ENCODE peak calls at places on chromosomes 16 and 17, in five cellular contexts. One of them, this sample, is unnamed.
A peak's percentile ranks its signal among the peaks of the same experiment; 100 is the strongest.

GRCh38 chr17:78817123-78817522 is 23.5 kb downstream of the USP36 start:
- DNase-seq in prostate gland: no peak
- DNase-seq in stomach: no peak
- DNase-seq in spleen: peak; percentile 23
- DNase-seq in sigmoid colon: no peak
- DNase-seq in this sample: no peak

GRCh38 chr17:34423978-34424813 is 61.2 kb upstream of the CCL1 start:
- DNase-seq in prostate gland: no peak
- DNase-seq in stomach: no peak
- DNase-seq in spleen: no peak
- DNase-seq in sigmoid colon: no peak
- DNase-seq in this sample: no peak

GRCh38 chr16:47716571-47716970 is 255.4 kb downstream of the PHKB start:
- DNase-seq in prostate gland: no peak
- DNase-seq in stomach: no peak
- DNase-seq in spleen: no peak
- DNase-seq in sigmoid colon: no peak
- DNase-seq in this sample: no peak

GRCh38 chr17:10126554-10127493 is 71.6 kb downstream of the GAS7 start:
- DNase-seq in prostate gland: no peak
- DNase-seq in stomach: no peak
- DNase-seq in spleen: no peak
- DNase-seq in sigmoid colon: peak; percentile 82
- DNase-seq in this sample: no peak

GRCh38 chr17:58316260-58316960 is 12.2 kb downstream of the TSPOAP1 start:
- DNase-seq in prostate gland: no peak
- DNase-seq in stomach: peak; percentile 19
- DNase-seq in spleen: peak; percentile 57
- DNase-seq in sigmoid colon: peak; percentile 56
- DNase-seq in this sample: no peak

GRCh38 chr17:17824780-17825614 is 11.8 kb downstream of the SREBF1 start:
- DNase-seq in prostate gland: no peak
- DNase-seq in stomach: no peak
- DNase-seq in spleen: no peak
- DNase-seq in sigmoid colon: peak; percentile 83
- DNase-seq in this sample: no peak

GRCh38 chr17:29379084-29379811 is 10.9 kb upstream of the TAOK1 start:
- DNase-seq in prostate gland: peak; percentile 29
- DNase-seq in stomach: no peak
- DNase-seq in spleen: no peak
- DNase-seq in sigmoid colon: no peak
- DNase-seq in this sample: no peak

GRCh38 chr16:69924041-69924775 is 26.9 kb upstream of the CLEC18A start:
- DNase-seq in prostate gland: no peak
- DNase-seq in stomach: no peak
- DNase-seq in spleen: no peak
- DNase-seq in sigmoid colon: no peak
- DNase-seq in this sample: no peak

GRCh38 chr17:15414502-15415348 is 52.7 kb downstream of the CDRT4 start:
- DNase-seq in prostate gland: no peak
- DNase-seq in stomach: no peak
- DNase-seq in spleen: no peak
- DNase-seq in sigmoid colon: peak; percentile 91
- DNase-seq in this sample: no peak

GRCh38 chr16:59188029-59188428 is 453.9 kb upstream of the GOT2 start:
- DNase-seq in prostate gland: no peak
- DNase-seq in stomach: no peak
- DNase-seq in spleen: no peak
- DNase-seq in sigmoid colon: no peak
- DNase-seq in this sample: no peak

GRCh38 chr17:78131172-78132085 is 858 bp downstream of the TMC8 start:
- DNase-seq in prostate gland: no peak
- DNase-seq in stomach: no peak
- DNase-seq in spleen: peak; percentile 91
- DNase-seq in sigmoid colon: no peak
- DNase-seq in this sample: no peak

GRCh38 chr16:31301708-31302400 is 42.1 kb downstream of the ITGAM start:
- DNase-seq in prostate gland: no peak
- DNase-seq in stomach: no peak
- DNase-seq in spleen: no peak
- DNase-seq in sigmoid colon: no peak
- DNase-seq in this sample: no peak

GRCh38 chr17:47975815-47976190 is 4.9 kb downstream of the CDK5RAP3 start:
- DNase-seq in prostate gland: no peak
- DNase-seq in stomach: no peak
- DNase-seq in spleen: no peak
- DNase-seq in sigmoid colon: no peak
- DNase-seq in this sample: no peak

GRCh38 chr16:27245276-27246231 is 23.0 kb downstream of the NSMCE1 start:
- DNase-seq in prostate gland: no peak
- DNase-seq in stomach: no peak
- DNase-seq in spleen: no peak
- DNase-seq in sigmoid colon: peak; percentile 89
- DNase-seq in this sample: peak; percentile 95

GRCh38 chr17:80260791-80261158 is at the start of gene RNF213:
- DNase-seq in prostate gland: peak; percentile 29
- DNase-seq in stomach: peak; percentile 68
- DNase-seq in spleen: peak; percentile 95
- DNase-seq in sigmoid colon: no peak
- DNase-seq in this sample: no peak

GRCh38 chr16:67525176-67525860 is 3.3 kb upstream of the RIPOR1 start:
- DNase-seq in prostate gland: no peak
- DNase-seq in stomach: no peak
- DNase-seq in spleen: no peak
- DNase-seq in sigmoid colon: no peak
- DNase-seq in this sample: no peak

GRCh38 chr17:35786941-35787432 is 8.5 kb downstream of the MMP28 start:
- DNase-seq in prostate gland: no peak
- DNase-seq in stomach: no peak
- DNase-seq in spleen: no peak
- DNase-seq in sigmoid colon: peak; percentile 42
- DNase-seq in this sample: no peak

GRCh38 chr16:1481906-1482835 is 6.6 kb downstream of the PTX4 start:
- DNase-seq in prostate gland: no peak
- DNase-seq in stomach: no peak
- DNase-seq in spleen: peak; percentile 65
- DNase-seq in sigmoid colon: no peak
- DNase-seq in this sample: no peak

GRCh38 chr17:21284319-21285163 is at the start of gene MAP2K3:
- DNase-seq in prostate gland: peak; percentile 100
- DNase-seq in stomach: peak; percentile 100
- DNase-seq in spleen: peak; percentile 100
- DNase-seq in sigmoid colon: peak; percentile 100
- DNase-seq in this sample: peak; percentile 99
- TF ChIP-seq POLR2AphosphoS5 in prostate gland: peak; percentile 87
- TF ChIP-seq POLR2AphosphoS5 in stomach: peak; percentile 58
- TF ChIP-seq POLR2AphosphoS5 in spleen: peak; percentile 85
- TF ChIP-seq POLR2AphosphoS5 in sigmoid colon: peak; percentile 92
- TF ChIP-seq POLR2AphosphoS5 in this sample: peak; percentile 52

DNA sequence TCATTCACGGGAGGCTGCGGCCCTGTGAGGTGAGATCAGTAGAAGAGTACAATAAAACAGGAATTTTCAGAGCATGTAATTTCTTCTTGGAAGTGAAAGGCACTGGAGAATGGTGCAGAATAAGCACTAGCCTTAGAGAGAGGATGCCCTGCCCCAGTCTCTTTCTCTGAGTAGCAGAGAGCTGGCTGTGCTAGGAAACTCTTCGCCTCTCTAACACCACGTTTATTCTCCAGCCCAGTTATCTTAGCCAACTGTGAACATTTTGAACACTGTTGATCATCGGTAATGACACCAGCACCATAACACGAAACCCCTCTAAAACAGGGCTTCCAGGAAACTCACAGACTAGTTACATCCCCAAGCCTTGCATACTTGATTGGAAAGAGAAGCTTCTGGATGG is 573.7 kb downstream of the WWOX start:
- DNase-seq in prostate gland: no peak
- DNase-seq in stomach: no peak
- DNase-seq in spleen: peak; percentile 30
- DNase-seq in sigmoid colon: no peak
- DNase-seq in this sample: no peak
- TF ChIP-seq POLR2AphosphoS5 in prostate gland: no peak
- TF ChIP-seq POLR2AphosphoS5 in stomach: no peak
- TF ChIP-seq POLR2AphosphoS5 in spleen: no peak
- TF ChIP-seq POLR2AphosphoS5 in sigmoid colon: no peak
- TF ChIP-seq POLR2AphosphoS5 in this sample: no peak

GRCh38 chr17:63831505-63831904 is 4.0 kb upstream of the FTSJ3 start:
- DNase-seq in prostate gland: no peak
- DNase-seq in stomach: no peak
- DNase-seq in spleen: no peak
- DNase-seq in sigmoid colon: no peak
- DNase-seq in this sample: no peak

GRCh38 chr17:63830904-63831491 is 3.5 kb upstream of the FTSJ3 start:
- DNase-seq in prostate gland: no peak
- DNase-seq in stomach: no peak
- DNase-seq in spleen: no peak
- DNase-seq in sigmoid colon: no peak
- DNase-seq in this sample: no peak

GRCh38 chr17:63828936-63829335 is 1.5 kb upstream of the FTSJ3 start:
- DNase-seq in prostate gland: no peak
- DNase-seq in stomach: no peak
- DNase-seq in spleen: no peak
- DNase-seq in sigmoid colon: no peak
- DNase-seq in this sample: no peak

GRCh38 chr17:63832014-63832413 is 4.6 kb upstream of the FTSJ3 start:
- DNase-seq in prostate gland: no peak
- DNase-seq in stomach: no peak
- DNase-seq in spleen: no peak
- DNase-seq in sigmoid colon: no peak
- DNase-seq in this sample: no peak

GRCh38 chr17:63830278-63830677 is 2.8 kb upstream of the FTSJ3 start:
- DNase-seq in prostate gland: no peak
- DNase-seq in stomach: no peak
- DNase-seq in spleen: no peak
- DNase-seq in sigmoid colon: no peak
- DNase-seq in this sample: no peak
- TF ChIP-seq POLR2AphosphoS5 in prostate gland: no peak
- TF ChIP-seq POLR2AphosphoS5 in stomach: no peak
- TF ChIP-seq POLR2AphosphoS5 in spleen: peak; percentile 43
- TF ChIP-seq POLR2AphosphoS5 in sigmoid colon: peak; percentile 40
- TF ChIP-seq POLR2AphosphoS5 in this sample: no peak

DNA sequence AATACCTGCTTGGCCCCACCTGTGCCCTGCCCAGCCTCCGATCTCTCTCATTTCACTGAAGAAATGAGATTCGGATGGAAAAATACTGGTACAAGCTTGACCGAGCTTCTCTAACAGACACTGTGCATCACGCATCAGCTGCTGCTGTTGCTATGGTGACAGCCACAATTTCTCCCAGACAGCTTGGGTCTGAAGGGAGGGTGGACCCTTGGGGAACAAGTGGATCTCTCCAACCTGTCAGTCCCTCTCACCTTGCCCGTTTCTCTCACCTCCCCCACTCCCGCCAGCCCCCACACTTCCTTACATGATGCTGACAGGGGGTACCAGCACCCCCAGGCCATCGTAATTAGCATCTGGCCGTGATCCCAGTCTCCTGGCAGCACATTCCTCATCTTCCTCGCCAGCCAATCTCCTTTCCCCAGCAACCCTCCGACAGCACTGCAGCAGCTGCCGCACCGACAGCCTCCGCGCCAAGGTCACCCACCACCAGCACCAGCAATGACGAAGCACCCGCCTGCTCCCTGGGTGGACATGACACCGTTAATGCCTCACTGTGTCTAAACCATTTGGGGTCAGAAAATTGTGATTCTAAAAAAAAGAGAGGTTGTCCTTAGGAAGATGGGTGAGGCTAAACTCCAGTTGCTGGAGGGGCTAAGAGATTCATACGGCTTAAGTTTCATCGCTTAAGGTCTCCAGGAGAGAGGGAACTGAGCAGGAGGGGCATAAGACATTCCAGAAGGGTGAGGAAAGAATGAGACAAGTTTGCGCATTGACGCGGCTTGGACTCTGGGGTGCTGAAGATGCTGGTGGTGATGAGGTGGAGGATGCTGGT is 58.6 kb upstream of the TNRC6A start:
- DNase-seq in prostate gland: no peak
- DNase-seq in stomach: no peak
- DNase-seq in spleen: no peak
- DNase-seq in sigmoid colon: peak; percentile 87
- DNase-seq in this sample: peak; percentile 94
- TF ChIP-seq POLR2AphosphoS5 in prostate gland: no peak
- TF ChIP-seq POLR2AphosphoS5 in stomach: peak; percentile 2
- TF ChIP-seq POLR2AphosphoS5 in spleen: no peak
- TF ChIP-seq POLR2AphosphoS5 in sigmoid colon: no peak
- TF ChIP-seq POLR2AphosphoS5 in this sample: peak; percentile 48

GRCh38 chr17:59372138-59372751 is 40.8 kb downstream of the YPEL2 start:
- DNase-seq in prostate gland: peak; percentile 55
- DNase-seq in stomach: peak; percentile 53
- DNase-seq in spleen: no peak
- DNase-seq in sigmoid colon: peak; percentile 86
- DNase-seq in this sample: no peak
- TF ChIP-seq POLR2AphosphoS5 in prostate gland: peak; percentile 59
- TF ChIP-seq POLR2AphosphoS5 in stomach: peak; percentile 66
- TF ChIP-seq POLR2AphosphoS5 in spleen: peak; percentile 70
- TF ChIP-seq POLR2AphosphoS5 in sigmoid colon: peak; percentile 51
- TF ChIP-seq POLR2AphosphoS5 in this sample: no peak